ENCODE peak calls at places on chromosome 6, in ten cellular contexts. M is CD4-positive, alpha-beta T cell; P is RPMI8226; H is effector CD8-positive, alpha-beta T cell; N is Daoy; J is NCI-H146; O is GM03348; V is NCI-H1105 treated with DMSO at 0.1 percent for 48 hours; Y is activated CD4-positive, alpha-beta T cell treated with anti-CD3 and anti-CD28 coated beads, Interleukin-2, amount 10 ng/mL, durations not matched to agents 7 days and 5 days; Q is AG04450. D is an unnamed sample.

GRCh38 chr6:141484726-141485125 is 648.0 kb upstream of the GJE1 start:
- DNase-seq in J (no peak), Q (no peak), P (peak), N (peak), V (no peak), M (no peak), H (no peak), Y (peak), O (no peak), D (no peak)

GRCh38 chr6:7566031-7566556 is 23.9 kb upstream of the SNRNP48 start:
- DNase-seq in J (no peak), Y (no peak), N (no peak), O (peak), M (no peak), P (no peak), V (no peak), Q (no peak), H (no peak), D (no peak)

GRCh38 chr6:22147983-22148797 is 148.6 kb downstream of the PRL start:
- DNase-seq in M (no peak), Q (peak), N (peak), V (peak), H (no peak), J (peak), O (peak), Y (no peak), P (no peak), D (no peak)

GRCh38 chr6:44237021-44237812 is 9.7 kb upstream of the HSP90AB1 start:
- DNase-seq in M (no peak), V (peak), J (peak), P (peak), Y (peak), O (peak), Q (peak), N (peak), H (peak), D (no peak)

GRCh38 chr6:151443911-151444621 is 7.9 kb downstream of the RMND1 start:
- DNase-seq in Q (no peak), M (no peak), P (no peak), O (no peak), N (no peak), Y (no peak), H (no peak), J (no peak), V (no peak), D (no peak)

GRCh38 chr6:129901910-129902309 is 40.8 kb upstream of the TMEM244 start:
- DNase-seq in P (no peak), Y (no peak), Q (no peak), N (peak), V (no peak), H (no peak), J (no peak), O (no peak), M (no peak), D (no peak)

GRCh38 chr6:14732845-14733757 is 512.8 kb upstream of the JARID2 start:
- DNase-seq in J (no peak), Y (peak), O (peak), P (no peak), H (no peak), V (no peak), Q (no peak), N (peak), M (peak), D (no peak)

GRCh38 chr6:144878577-144878976 is 593.4 kb downstream of the UTRN start:
- DNase-seq in H (no peak), J (no peak), P (peak), Y (no peak), Q (no peak), O (no peak), N (no peak), V (peak), M (no peak), D (no peak)

GRCh38 chr6:23329091-23329490 is 759.7 kb downstream of the HDGFL1 start:
- DNase-seq in P (no peak), N (no peak), J (peak), H (no peak), Y (no peak), V (no peak), M (no peak), Q (no peak), O (no peak), D (no peak)

GRCh38 chr6:107554918-107555317 is 65.0 kb downstream of the SOBP start:
- DNase-seq in Q (no peak), P (no peak), V (no peak), Y (no peak), M (no peak), J (no peak), H (no peak), N (no peak), O (no peak), D (no peak)

GRCh38 chr6:92174398-92175073 is 1244.8 kb downstream of the EPHA7 start:
- DNase-seq in H (no peak), Y (no peak), N (no peak), O (no peak), M (no peak), P (no peak), J (no peak), V (no peak), Q (no peak), D (no peak)

GRCh38 chr6:37738216-37738615 is 40.5 kb upstream of the MDGA1 start:
- DNase-seq in N (no peak), M (no peak), P (no peak), Q (no peak), V (no peak), H (no peak), J (no peak), O (no peak), Y (no peak), D (no peak)

GRCh38 chr6:35473075-35473848 is 5.1 kb downstream of the RPL10A start:
- DNase-seq in N (peak), M (no peak), H (no peak), O (no peak), Y (no peak), V (no peak), Q (no peak), J (no peak), P (no peak), D (no peak)

GRCh38 chr6:151036869-151037680 is 171.6 kb downstream of the MTHFD1L start:
- DNase-seq in P (no peak), J (no peak), O (no peak), Q (no peak), Y (no peak), N (peak), V (no peak), H (no peak), M (no peak), D (no peak)

GRCh38 chr6:43772571-43773049 is 2.6 kb downstream of the VEGFA start:
- DNase-seq in Y (no peak), O (no peak), Q (no peak), V (no peak), J (no peak), N (peak), H (no peak), M (no peak), P (peak), D (no peak)

GRCh38 chr6:6711832-6712231 is 123.3 kb downstream of the LY86 start:
- DNase-seq in N (no peak), O (no peak), J (no peak), P (no peak), Q (no peak), Y (peak), M (no peak), V (no peak), H (no peak), D (no peak)

GRCh38 chr6:73732845-73733675 is 37.1 kb downstream of the CD109 start:
- DNase-seq in Y (peak), N (peak), P (peak), O (peak), J (peak), Q (peak), H (peak), V (peak), M (peak), D (no peak)

GRCh38 chr6:107977283-107977682 is 19.3 kb upstream of the SEC63 start:
- DNase-seq in N (no peak), O (peak), V (peak), P (no peak), Q (no peak), Y (no peak), J (peak), M (no peak), H (no peak), D (no peak)

GRCh38 chr6:112241820-112242443 is 12.4 kb downstream of the LAMA4 start:
- DNase-seq in N (no peak), Q (no peak), Y (no peak), H (no peak), P (no peak), O (no peak), M (no peak), V (no peak), J (no peak), D (no peak)

GRCh38 chr6:143348531-143348930 is 102.0 kb downstream of the ADAT2 start:
- DNase-seq in H (no peak), O (no peak), N (no peak), Q (no peak), J (no peak), M (no peak), P (no peak), Y (no peak), V (no peak), D (no peak)

GRCh38 chr6:123777554-123777953 is 26.1 kb upstream of the NKAIN2 start:
- DNase-seq in Q (no peak), J (peak), O (no peak), P (no peak), M (no peak), Y (no peak), V (peak), N (no peak), H (no peak), D (no peak)

GRCh38 chr6:38495922-38496635 is 143.7 kb downstream of the BTBD9 start:
- DNase-seq in P (no peak), N (peak), J (no peak), Q (no peak), H (no peak), O (no peak), V (no peak), Y (no peak), M (no peak), D (no peak)

GRCh38 chr6:29294499-29294914 is 7.0 kb upstream of the OR14J1 start:
- DNase-seq in Y (no peak), P (no peak), Q (no peak), N (peak), H (no peak), V (no peak), J (no peak), O (no peak), M (no peak), D (no peak)

GRCh38 chr6:7332090-7332745 is 19.2 kb upstream of the SSR1 start:
- DNase-seq in Y (no peak), H (no peak), M (no peak), O (no peak), J (no peak), V (no peak), P (no peak), N (no peak), Q (no peak), D (no peak)

GRCh38 chr6:41370488-41371111 is 35.2 kb downstream of the NCR2 start:
- DNase-seq in O (no peak), Y (no peak), Q (no peak), H (no peak), M (no peak), J (no peak), V (no peak), N (peak), P (no peak), D (no peak)

GRCh38 chr6:163254341-163254835 is 160.1 kb upstream of the QKI start:
- DNase-seq in H (no peak), N (no peak), Y (no peak), O (no peak), M (no peak), Q (no peak), J (no peak), P (no peak), V (no peak), D (no peak)

GRCh38 chr6:15504040-15504491 is 158.8 kb downstream of the DTNBP1 start:
- DNase-seq in V (no peak), H (no peak), Y (no peak), M (no peak), Q (no peak), P (no peak), J (no peak), O (peak), N (no peak), D (no peak)

GRCh38 chr6:156146891-156147290 is 630.3 kb upstream of the ARID1B start:
- DNase-seq in O (no peak), J (no peak), M (no peak), N (no peak), H (no peak), Y (no peak), P (no peak), Q (no peak), V (peak), D (no peak)

GRCh38 chr6:89458720-89459119 is 25.8 kb downstream of the ANKRD6 start:
- DNase-seq in O (no peak), M (no peak), Y (no peak), V (no peak), Q (no peak), H (no peak), N (no peak), P (no peak), J (no peak), D (no peak)

GRCh38 chr6:157756708-157757429 is 66.2 kb upstream of the SNX9 start:
- DNase-seq in N (peak), H (peak), P (peak), V (peak), Q (peak), Y (peak), M (peak), J (peak), O (peak), D (no peak)

GRCh38 chr6:157323924-157324276 is 581 bp upstream of the TMEM242 start:
- DNase-seq in Y (peak), M (peak), Q (peak), P (peak), O (peak), N (peak), H (no peak), J (no peak), V (no peak), D (no peak)

GRCh38 chr6:44133003-44133931 is 5.9 kb downstream of the TMEM63B start:
- DNase-seq in M (no peak), H (no peak), Q (no peak), J (peak), V (peak), O (peak), Y (no peak), P (no peak), N (peak), D (no peak)

GRCh38 chr6:41684311-41685182 is 46.3 kb downstream of the MDFI start:
- DNase-seq in H (no peak), M (no peak), Y (no peak), V (no peak), N (no peak), P (no peak), J (no peak), Q (no peak), O (no peak), D (no peak)

GRCh38 chr6:47275640-47276039 is 34.1 kb downstream of the TNFRSF21 start:
- DNase-seq in O (no peak), V (no peak), Q (no peak), P (no peak), N (no peak), M (no peak), Y (no peak), J (no peak), H (no peak), D (no peak)

GRCh38 chr6:34098045-34098936 is 47.6 kb downstream of the GRM4 start:
- DNase-seq in O (no peak), N (no peak), M (no peak), Q (no peak), J (no peak), P (peak), V (no peak), H (no peak), Y (no peak), D (no peak)

GRCh38 chr6:31203345-31203979 is 33.0 kb upstream of the POU5F1 start:
- DNase-seq in V (peak), Y (peak), O (peak), N (peak), H (peak), M (peak), J (peak), Q (no peak), P (peak), D (no peak)

GRCh38 chr6:160004018-160004417 is 35.1 kb downstream of the IGF2R start:
- DNase-seq in J (no peak), Q (no peak), P (no peak), N (no peak), V (no peak), Y (no peak), H (no peak), M (no peak), O (no peak), D (no peak)

GRCh38 chr6:141103246-141103645 is 1029.5 kb upstream of the GJE1 start:
- DNase-seq in J (no peak), Q (no peak), N (peak), Y (no peak), P (no peak), M (no peak), V (peak), O (peak), H (no peak), D (no peak)

GRCh38 chr6:48085131-48085741 is 25.8 kb downstream of the PTCHD4 start:
- DNase-seq in M (no peak), N (no peak), J (no peak), Q (no peak), Y (no peak), P (no peak), V (no peak), O (no peak), H (no peak), D (no peak)